ENCODE peak calls at places on chromosomes 1 and 21, in nine cellular contexts. K, M, O, N, S, T, W, B and Z are unnamed samples.

GRCh38 chr1:147266381-147266780 is 23.9 kb downstream of the CHD1L start:
- DNase-seq in K (no peak), M (no peak), O (no peak), N (no peak), S (no peak), T (no peak), W (no peak), B (no peak), Z (no peak)

GRCh38 chr1:89598450-89599331 is 34.2 kb upstream of the LRRC8C start:
- DNase-seq in K (peak), M (no peak), O (peak), N (no peak), S (no peak), T (no peak), W (peak), B (no peak), Z (no peak)

GRCh38 chr21:35614412-35614901 is 445.9 kb downstream of the SETD4 start:
- DNase-seq in K (peak), M (no peak), O (no peak), N (no peak), S (no peak), T (no peak), W (peak), B (no peak), Z (no peak)

GRCh38 chr1:192401832-192402231 is 85.0 kb downstream of the RGS21 start:
- DNase-seq in K (no peak), M (no peak), O (no peak), N (no peak), S (no peak), T (no peak), W (peak), B (no peak), Z (no peak)

GRCh38 chr1:172002725-172003345 is 161.5 kb downstream of the DNM3 start:
- DNase-seq in K (peak), M (no peak), O (peak), N (no peak), S (no peak), T (no peak), W (peak), B (peak), Z (peak)

GRCh38 chr1:246492611-246493245 is 14.4 kb downstream of the SMYD3 start:
- DNase-seq in K (peak), M (no peak), O (peak), N (peak), S (no peak), T (peak), W (peak), B (peak), Z (peak)

GRCh38 chr21:31489014-31489413 is 145.0 kb upstream of the TIAM1 start:
- DNase-seq in K (no peak), M (no peak), O (no peak), N (no peak), S (no peak), T (no peak), W (no peak), B (no peak), Z (no peak)

GRCh38 chr1:71273326-71273725 is 192.5 kb upstream of the ZRANB2 start:
- DNase-seq in K (no peak), M (no peak), O (no peak), N (no peak), S (no peak), T (no peak), W (no peak), B (no peak), Z (no peak)

GRCh38 chr1:56921486-56921885 is 44.3 kb downstream of the C8B start:
- DNase-seq in K (no peak), M (no peak), O (no peak), N (no peak), S (no peak), T (no peak), W (no peak), B (no peak), Z (no peak)

GRCh38 chr1:84998642-84999280 is 1.8 kb upstream of the MCOLN2 start:
- DNase-seq in K (no peak), M (no peak), O (no peak), N (no peak), S (no peak), T (no peak), W (peak), B (peak), Z (no peak)

GRCh38 chr1:87918398-87918797 is 589.7 kb downstream of the LMO4 start:
- DNase-seq in K (no peak), M (no peak), O (no peak), N (no peak), S (no peak), T (no peak), W (no peak), B (no peak), Z (no peak)

GRCh38 chr1:17189632-17190525 is 15.0 kb upstream of the PADI1 start:
- DNase-seq in K (peak), M (no peak), O (no peak), N (peak), S (peak), T (no peak), W (peak), B (no peak), Z (no peak)

GRCh38 chr1:247121382-247121781 is 17.2 kb upstream of the ZNF669 start:
- DNase-seq in K (no peak), M (no peak), O (no peak), N (no peak), S (no peak), T (no peak), W (no peak), B (no peak), Z (no peak)

GRCh38 chr1:114435088-114435715 is 75.8 kb downstream of the TRIM33 start:
- DNase-seq in K (no peak), M (no peak), O (no peak), N (no peak), S (no peak), T (no peak), W (no peak), B (no peak), Z (no peak)

GRCh38 chr1:22341791-22342605 is 109.7 kb upstream of the ZBTB40 start:
- DNase-seq in K (no peak), M (no peak), O (no peak), N (peak), S (no peak), T (peak), W (peak), B (peak), Z (peak)

GRCh38 chr1:172628416-172628815 is 30.5 kb upstream of the FASLG start:
- DNase-seq in K (no peak), M (no peak), O (no peak), N (no peak), S (no peak), T (no peak), W (peak), B (no peak), Z (no peak)

GRCh38 chr1:10428956-10429355 is 1.3 kb upstream of the CENPS start:
- DNase-seq in K (no peak), M (no peak), O (no peak), N (no peak), S (no peak), T (no peak), W (no peak), B (no peak), Z (no peak)

GRCh38 chr1:32334864-32335618 is 992 bp downstream of the MARCKSL1 start:
- DNase-seq in K (no peak), M (peak), O (peak), N (peak), S (no peak), T (peak), W (peak), B (peak), Z (peak)

GRCh38 chr1:14413809-14414208 is 184.7 kb upstream of the KAZN start:
- DNase-seq in K (no peak), M (no peak), O (no peak), N (no peak), S (no peak), T (no peak), W (peak), B (no peak), Z (no peak)

GRCh38 chr1:207027221-207027777 is 5.3 kb downstream of the C1orf116 start:
- DNase-seq in K (peak), M (no peak), O (peak), N (no peak), S (no peak), T (no peak), W (peak), B (peak), Z (no peak)

GRCh38 chr21:41651830-41652229 is 115.0 kb downstream of the RIPK4 start:
- DNase-seq in K (no peak), M (no peak), O (no peak), N (peak), S (no peak), T (no peak), W (peak), B (no peak), Z (no peak)

GRCh38 chr1:85654066-85654782 is 54.0 kb downstream of the ZNHIT6 start:
- DNase-seq in K (peak), M (no peak), O (no peak), N (no peak), S (no peak), T (no peak), W (peak), B (no peak), Z (no peak)

GRCh38 chr1:157960773-157961172 is 32.7 kb upstream of the KIRREL1 start:
- DNase-seq in K (no peak), M (no peak), O (no peak), N (no peak), S (no peak), T (no peak), W (no peak), B (no peak), Z (no peak)

GRCh38 chr21:39976805-39977204 is 109.6 kb downstream of the PCP4 start:
- DNase-seq in K (no peak), M (no peak), O (no peak), N (no peak), S (no peak), T (no peak), W (no peak), B (no peak), Z (no peak)

GRCh38 chr21:14589855-14590563 is 43.9 kb upstream of the SAMSN1 start:
- DNase-seq in K (no peak), M (no peak), O (no peak), N (no peak), S (no peak), T (no peak), W (no peak), B (no peak), Z (no peak)

GRCh38 chr1:241551759-241552638 is 19.8 kb downstream of the KMO start:
- DNase-seq in K (no peak), M (no peak), O (no peak), N (no peak), S (no peak), T (no peak), W (peak), B (peak), Z (peak)
- TF ChIP-seq POLR2A in K (no peak), M (no peak), O (no peak), N (no peak), S (no peak), T (no peak), W (no peak), B (peak), Z (no peak)

GRCh38 chr1:227888404-227889046 is 59.2 kb downstream of the WNT9A start:
- DNase-seq in K (no peak), M (no peak), O (no peak), N (peak), S (peak), T (peak), W (no peak), B (no peak), Z (no peak)
- H3K27ac ChIP-seq in K (no peak), M (peak), O (no peak), N (peak), S (peak), T (peak), W (no peak), B (peak), Z (no peak)

GRCh38 chr1:150383629-150384318 is 19.8 kb downstream of the RPRD2 start:
- DNase-seq in K (no peak), M (no peak), O (no peak), N (no peak), S (no peak), T (no peak), W (no peak), B (no peak), Z (no peak)
- TF ChIP-seq POLR2A in K (no peak), M (no peak), O (no peak), N (no peak), S (no peak), T (no peak), W (no peak), B (no peak), Z (no peak)

GRCh38 chr1:170887726-170888125 is 47.6 kb upstream of the MROH9 start:
- DNase-seq in K (no peak), M (no peak), O (no peak), N (no peak), S (no peak), T (no peak), W (no peak), B (no peak), Z (no peak)

GRCh38 chr1:170885551-170885950 is 49.8 kb upstream of the MROH9 start:
- DNase-seq in K (no peak), M (no peak), O (no peak), N (no peak), S (no peak), T (no peak), W (no peak), B (no peak), Z (no peak)

GRCh38 chr1:170881268-170882265 is 53.8 kb upstream of the MROH9 start:
- DNase-seq in K (peak), M (no peak), O (no peak), N (no peak), S (no peak), T (no peak), W (peak), B (no peak), Z (no peak)

GRCh38 chr1:170891872-170892271 is 43.5 kb upstream of the MROH9 start:
- DNase-seq in K (no peak), M (no peak), O (no peak), N (no peak), S (no peak), T (no peak), W (no peak), B (peak), Z (no peak)

GRCh38 chr1:170886460-170886859 is 48.9 kb upstream of the MROH9 start:
- DNase-seq in K (no peak), M (no peak), O (no peak), N (no peak), S (no peak), T (no peak), W (no peak), B (peak), Z (no peak)
- H3K27ac ChIP-seq in K (no peak), M (no peak), O (no peak), N (no peak), S (no peak), T (no peak), W (no peak), B (peak), Z (no peak)